ENCODE peak calls at places on chromosomes 3 and 15, in nine cellular contexts. S is colonic mucosa, C is heart left ventricle, U is tibial nerve, G is left lung, Z is psoas muscle, L is BE2C, F is SK-N-SH, J is IMR-90. W is an unnamed sample. For H3K9me3, the result is how much of the 10 kb centered on the place peaks cover.

GRCh38 chr3:77039606-77040553 is at the start of gene ROBO2:
- DNase-seq in L (peak), S (peak), F (peak), G (peak), C (peak), J (peak), U (no peak), Z (peak), W (peak)

GRCh38 chr3:184078851-184079250 is 18.0 kb upstream of the HTR3E start:
- DNase-seq in U (no peak), L (no peak), C (no peak), Z (no peak), G (no peak), S (no peak), J (peak), F (no peak), W (no peak)

GRCh38 chr15:29765234-29765841 is 56.9 kb downstream of the TJP1 start:
- DNase-seq in U (no peak), F (no peak), J (no peak), S (no peak), L (no peak), Z (no peak), C (no peak), G (no peak), W (no peak)

GRCh38 chr3:122612706-122613105 is 35.3 kb downstream of the PARP15 start:
- DNase-seq in C (no peak), L (no peak), Z (no peak), J (no peak), F (no peak), S (no peak), U (no peak), G (no peak), W (no peak)

GRCh38 chr3:110804856-110805255 is 266.8 kb upstream of the NECTIN3 start:
- DNase-seq in C (no peak), J (no peak), U (no peak), F (no peak), L (no peak), S (peak), Z (no peak), G (no peak), W (no peak)

GRCh38 chr15:60118146-60118545 is 114.0 kb downstream of the FOXB1 start:
- DNase-seq in Z (no peak), J (no peak), G (no peak), C (no peak), L (no peak), U (no peak), F (no peak), S (no peak), W (no peak)

GRCh38 chr3:152276688-152277087 is 8.0 kb downstream of the MBNL1 start:
- DNase-seq in J (no peak), G (no peak), C (no peak), L (no peak), Z (no peak), S (no peak), F (no peak), U (no peak), W (no peak)

GRCh38 chr15:75455424-75455981 is 4.0 kb upstream of the SIN3A start:
- DNase-seq in L (peak), U (peak), C (peak), J (peak), G (peak), Z (peak), S (peak), F (peak), W (peak)

GRCh38 chr3:14210843-14211594 is 32.4 kb downstream of the LSM3 start:
- DNase-seq in Z (no peak), G (no peak), L (no peak), J (peak), F (no peak), S (no peak), U (no peak), C (no peak), W (no peak)

GRCh38 chr15:36577082-36577481 is 2.3 kb upstream of the CDIN1 start:
- DNase-seq in G (no peak), Z (no peak), L (peak), U (no peak), S (no peak), F (no peak), J (no peak), C (no peak), W (no peak)

GRCh38 chr15:40069178-40070165 is 30.5 kb upstream of the SRP14 start:
- DNase-seq in C (peak), Z (peak), U (peak), G (peak), J (no peak), L (peak), S (peak), F (peak), W (no peak)

GRCh38 chr3:32340639-32341365 is 50.9 kb upstream of the CMTM7 start:
- DNase-seq in F (no peak), J (no peak), C (no peak), Z (no peak), U (no peak), S (peak), L (no peak), G (no peak), W (no peak)

GRCh38 chr15:66798426-66799061 is 96.5 kb downstream of the SMAD6 start:
- DNase-seq in U (no peak), Z (no peak), L (no peak), C (no peak), S (no peak), G (no peak), F (no peak), J (peak), W (no peak)

GRCh38 chr3:14113964-14114667 is 10.6 kb downstream of the CHCHD4 start:
- DNase-seq in G (no peak), C (no peak), S (peak), J (no peak), U (no peak), L (no peak), Z (no peak), F (no peak), W (peak)

GRCh38 chr15:76098685-76099084 is 38.9 kb downstream of the TMEM266 start:
- DNase-seq in G (no peak), C (no peak), L (no peak), J (no peak), S (no peak), Z (no peak), F (no peak), U (no peak), W (no peak)

GRCh38 chr15:91099616-91100560 is at the start of gene SV2B:
- DNase-seq in U (no peak), F (peak), J (peak), G (no peak), L (peak), Z (peak), S (no peak), C (peak), W (peak)

GRCh38 chr15:48718646-48719045 is 73.1 kb upstream of the FBN1 start:
- DNase-seq in C (no peak), L (no peak), J (peak), G (no peak), U (no peak), F (no peak), Z (peak), S (no peak), W (no peak)

GRCh38 chr3:147572970-147573340 is 163.8 kb downstream of the ZIC1 start:
- DNase-seq in C (no peak), U (no peak), J (no peak), L (no peak), F (no peak), S (no peak), Z (no peak), G (no peak), W (no peak)

GRCh38 chr3:113495035-113495434 is 19.9 kb downstream of the SPICE1 start:
- DNase-seq in G (no peak), J (peak), U (no peak), F (no peak), L (peak), S (peak), C (no peak), Z (no peak), W (peak)

GRCh38 chr3:174132421-174133042 is 726.6 kb upstream of the NAALADL2 start:
- DNase-seq in F (no peak), J (peak), U (no peak), Z (no peak), L (no peak), S (no peak), G (no peak), C (no peak), W (no peak)

GRCh38 chr3:32881624-32882023 is 63.8 kb downstream of the TRIM71 start:
- DNase-seq in G (no peak), U (no peak), Z (no peak), C (no peak), S (no peak), J (no peak), F (no peak), L (no peak), W (no peak)

GRCh38 chr15:81968691-81969090 is 77.1 kb downstream of the MEX3B start:
- DNase-seq in F (no peak), Z (no peak), J (no peak), U (no peak), L (no peak), S (no peak), C (no peak), G (no peak), W (no peak)

GRCh38 chr3:100210777-100211145 is 50.0 kb upstream of the TBC1D23 start:
- DNase-seq in L (no peak), F (no peak), G (no peak), C (peak), J (peak), Z (no peak), U (no peak), S (no peak), W (no peak)

GRCh38 chr15:87154771-87155170 is 1075.1 kb downstream of the AGBL1 start:
- DNase-seq in S (no peak), J (peak), U (no peak), Z (no peak), C (no peak), G (no peak), L (no peak), F (no peak), W (no peak)

DNA sequence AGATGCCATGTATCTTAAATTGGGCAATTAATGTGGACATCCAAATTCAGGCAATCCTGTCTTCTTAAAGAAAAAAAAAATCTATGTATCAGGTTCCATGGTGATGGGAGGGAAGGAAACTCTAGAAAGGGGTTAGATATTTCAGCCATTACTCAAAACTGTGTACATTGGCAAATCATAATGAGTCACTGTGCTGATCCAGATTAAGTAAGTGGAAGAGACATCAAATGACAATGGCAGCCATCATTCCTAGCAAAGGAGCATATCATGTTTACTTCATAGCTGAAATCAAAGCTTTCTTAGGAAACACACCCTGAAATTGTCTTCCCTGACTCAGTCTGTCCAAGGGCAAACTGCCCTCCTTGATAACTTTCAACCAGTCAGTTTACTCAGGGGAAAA is 713.3 kb upstream of the GBE1 start:
- DNase-seq in J (no peak), U (no peak), F (no peak), G (no peak), C (no peak), S (no peak), Z (no peak), L (no peak), W (no peak)
- H3K9me3 ChIP-seq in J (under half), U (under half), F (under half), G (under half), C (under half), S (under half), Z (under half), L (under half), W (under half)

DNA sequence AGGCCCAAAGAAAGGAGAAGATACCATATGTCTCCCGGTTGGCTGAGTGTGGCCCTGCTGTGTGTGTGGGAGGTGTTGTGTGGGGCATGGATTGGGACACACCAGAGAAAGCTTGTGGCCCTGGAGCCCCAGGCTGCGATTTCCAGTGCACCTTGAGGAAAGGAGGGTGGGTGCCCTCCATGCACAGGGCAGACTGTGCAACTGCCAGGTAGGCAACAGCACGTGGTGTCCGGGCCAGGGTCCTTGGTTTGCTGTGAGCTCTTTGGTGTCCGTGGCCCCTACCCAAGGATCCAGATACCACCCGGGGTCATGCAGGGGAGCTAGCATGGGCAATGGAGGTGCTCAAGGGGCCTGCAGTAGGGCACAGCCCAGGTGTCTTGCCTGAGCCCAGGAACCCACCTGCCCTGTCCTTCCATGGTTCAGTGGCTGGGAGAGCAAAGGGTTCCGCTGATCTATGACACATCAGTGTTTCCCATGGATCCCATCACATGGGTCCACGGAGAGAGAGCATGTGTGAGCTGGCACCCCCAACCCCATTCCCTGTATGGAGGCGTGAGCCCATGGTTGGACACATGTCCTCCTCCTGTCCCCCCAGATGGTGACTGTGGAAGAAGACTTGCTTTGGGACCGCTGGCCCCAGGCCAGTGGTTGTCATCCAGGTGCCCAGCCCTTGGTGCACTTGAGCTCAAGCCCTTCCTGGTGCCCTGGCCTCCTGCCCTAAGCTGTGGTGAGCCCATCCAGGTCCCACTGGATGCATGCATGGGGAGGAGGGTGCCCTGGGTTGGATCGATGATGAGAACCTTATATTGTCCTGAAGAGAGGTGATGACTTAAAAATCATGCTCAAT is 223.4 kb downstream of the SNRPN start:
- DNase-seq in C (peak), U (no peak), J (no peak), Z (peak), L (peak), S (peak), G (no peak), F (no peak), W (peak)
- H3K9me3 ChIP-seq in C (under half), U (under half), J (half or more), Z (under half), L (under half), S (under half), G (under half), F (under half), W (under half)

GRCh38 chr3:138547342-138547975 is 46.6 kb downstream of the CEP70 start:
- DNase-seq in Z (no peak), J (no peak), F (no peak), U (no peak), L (no peak), G (no peak), S (no peak), C (no peak), W (no peak)
- H3K9me3 ChIP-seq in Z (under half), J (under half), F (under half), U (under half), L (under half), G (under half), S (under half), C (under half), W (under half)

GRCh38 chr15:95032181-95032580 is 800.8 kb downstream of the MCTP2 start:
- DNase-seq in Z (no peak), G (no peak), U (no peak), L (no peak), J (peak), S (no peak), F (no peak), C (no peak), W (no peak)
- H3K9me3 ChIP-seq in Z (under half), G (under half), U (under half), L (under half), J (under half), S (under half), F (under half), C (under half), W (under half)

GRCh38 chr3:21174461-21174860 is 576.5 kb downstream of the ZNF385D start:
- DNase-seq in F (no peak), S (no peak), Z (no peak), U (no peak), J (no peak), L (no peak), C (no peak), G (no peak), W (no peak)
- H3K9me3 ChIP-seq in F (under half), S (under half), Z (under half), U (under half), J (under half), L (under half), C (under half), G (under half), W (under half)

GRCh38 chr15:25179673-25180511 is 225.1 kb downstream of the SNRPN start:
- DNase-seq in G (peak), Z (peak), J (no peak), F (no peak), S (no peak), C (peak), U (no peak), L (no peak), W (no peak)

GRCh38 chr15:25176991-25177954 is 222.5 kb downstream of the SNRPN start:
- DNase-seq in F (peak), Z (peak), S (peak), C (peak), U (no peak), L (peak), J (no peak), G (peak), W (peak)

GRCh38 chr15:25181290-25182097 is 226.7 kb downstream of the SNRPN start:
- DNase-seq in Z (peak), G (peak), J (no peak), C (peak), S (peak), F (no peak), L (peak), U (no peak), W (peak)

GRCh38 chr15:25180606-25181289 is 226.0 kb downstream of the SNRPN start:
- DNase-seq in Z (peak), L (no peak), U (no peak), F (no peak), S (no peak), C (peak), G (no peak), J (no peak), W (peak)

DNA sequence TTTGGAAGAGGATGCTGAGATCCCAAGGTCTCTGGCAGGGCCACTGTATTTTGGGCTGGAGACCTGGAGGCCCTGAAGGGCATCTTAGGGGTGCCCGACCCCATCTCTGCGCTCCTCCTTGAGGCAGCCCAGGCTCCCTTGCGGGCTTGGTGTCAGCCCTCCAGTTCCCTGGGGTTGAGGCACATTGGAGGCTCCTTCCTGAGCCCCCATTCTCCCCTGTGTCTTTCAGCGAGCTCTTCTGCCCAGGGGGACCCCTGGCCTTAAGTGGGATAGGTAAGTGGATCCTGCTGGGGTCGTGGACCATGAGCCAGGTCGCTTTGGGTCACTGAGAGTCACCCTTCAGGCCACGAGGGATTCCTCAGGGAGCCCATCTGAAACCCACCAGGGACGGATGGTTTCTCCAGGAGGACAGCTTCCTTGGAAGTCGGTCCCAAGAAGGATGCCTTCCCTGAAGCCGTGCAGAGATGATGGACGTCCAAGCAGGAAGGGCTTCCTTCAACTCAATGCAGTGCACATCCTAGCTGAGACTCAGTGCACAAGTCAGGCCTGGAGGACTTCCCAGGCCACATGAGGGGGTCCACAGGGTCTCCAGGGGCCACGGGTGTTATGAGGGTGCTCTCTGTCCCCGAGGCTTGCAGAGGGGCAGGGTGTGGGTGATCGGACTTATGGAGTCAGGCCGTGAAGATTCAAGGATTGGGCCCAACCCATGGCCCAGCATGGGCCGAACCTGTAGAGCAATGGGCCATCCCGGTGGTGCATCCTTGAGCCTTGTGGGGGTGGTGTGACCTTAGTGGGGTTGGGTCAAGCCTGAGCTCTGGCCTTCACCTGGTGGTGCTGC is 224.3 kb downstream of the SNRPN start:
- DNase-seq in U (no peak), Z (peak), J (no peak), F (no peak), L (no peak), G (peak), S (no peak), C (peak), W (peak)
- H3K9me3 ChIP-seq in U (under half), Z (under half), J (half or more), F (under half), L (under half), G (under half), S (under half), C (under half), W (under half)

GRCh38 chr3:1350885-1351284 is 258.1 kb downstream of the CNTN6 start:
- DNase-seq in J (no peak), U (no peak), C (no peak), L (no peak), Z (no peak), S (no peak), F (no peak), G (no peak), W (no peak)

GRCh38 chr3:1346386-1346785 is 253.6 kb downstream of the CNTN6 start:
- DNase-seq in F (no peak), U (no peak), J (no peak), C (no peak), G (no peak), L (no peak), S (no peak), Z (no peak), W (no peak)

DNA sequence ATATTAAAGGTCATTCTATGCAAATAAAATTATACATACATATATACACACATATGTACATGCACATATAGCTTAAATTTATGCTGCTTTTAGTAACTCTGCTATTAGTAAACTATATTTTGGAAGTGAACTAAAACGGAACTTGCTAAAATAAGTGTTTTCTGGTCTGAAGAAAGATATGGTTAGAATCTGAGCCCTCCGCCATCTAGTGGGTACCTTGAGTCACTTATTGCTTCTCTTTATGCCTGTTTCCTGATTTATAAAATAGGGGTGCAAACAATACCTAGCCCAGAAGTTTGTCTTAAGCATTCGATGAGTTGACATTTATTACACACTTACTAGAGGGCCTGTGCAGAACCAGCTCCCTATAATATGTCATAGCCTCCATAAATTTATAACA is 255.7 kb downstream of the CNTN6 start:
- DNase-seq in G (no peak), Z (no peak), L (no peak), J (no peak), U (no peak), C (no peak), F (no peak), S (no peak), W (no peak)
- H3K9me3 ChIP-seq in G (under half), Z (under half), L (under half), J (under half), U (under half), C (under half), F (under half), S (under half), W (under half)